ENCODE peak calls at places on chromosomes 12 and 14, in seven cellular contexts. U is suprapubic skin; Y is AG04450; L is nephron progenitor cell; X is WTC11; W is activated CD8-positive, alpha-beta T cell treated with anti-CD3 and anti-CD28 coated beads for 36 hours; D is neural crest cell. H is an unnamed sample.

GRCh38 chr14:95327558-95328374 is 8.1 kb upstream of the CLMN start:
- DNase-seq in U (no peak), Y (no peak), L (no peak), X (no peak), W (no peak), D (no peak), H (no peak)

GRCh38 chr12:795305-795704 is 42.9 kb downstream of the WNK1 start:
- DNase-seq in U (no peak), Y (no peak), L (no peak), X (no peak), W (peak), D (no peak), H (no peak)

GRCh38 chr12:28024231-28024995 is 51.9 kb upstream of the PTHLH start:
- DNase-seq in U (no peak), Y (peak), L (no peak), X (no peak), W (no peak), D (no peak), H (no peak)

GRCh38 chr12:116717466-116718457 is 20.1 kb downstream of the SPRING1 start:
- DNase-seq in U (peak), Y (no peak), L (peak), X (no peak), W (no peak), D (no peak), H (peak)

GRCh38 chr12:105933671-105934665 is 204.8 kb downstream of the NUAK1 start:
- DNase-seq in U (peak), Y (peak), L (no peak), X (no peak), W (no peak), D (no peak), H (no peak)

GRCh38 chr12:132955094-132955932 is 793 bp downstream of the ZNF605 start:
- DNase-seq in U (no peak), Y (peak), L (peak), X (no peak), W (peak), D (peak), H (no peak)

GRCh38 chr14:67420102-67420739 is 8.3 kb upstream of the PLEK2 start:
- DNase-seq in U (no peak), Y (no peak), L (no peak), X (peak), W (peak), D (no peak), H (no peak)

GRCh38 chr12:88036368-88036965 is 7.3 kb upstream of the C12orf50 start:
- DNase-seq in U (no peak), Y (no peak), L (no peak), X (no peak), W (no peak), D (no peak), H (no peak)

GRCh38 chr12:107014050-107014449 is 27.1 kb upstream of the MTERF2 start:
- DNase-seq in U (no peak), Y (no peak), L (no peak), X (no peak), W (no peak), D (no peak), H (no peak)

GRCh38 chr12:131783915-131784541 is 44.2 kb upstream of the MMP17 start:
- DNase-seq in U (no peak), Y (peak), L (no peak), X (peak), W (no peak), D (no peak), H (no peak)

GRCh38 chr12:123529636-123530035 is 3.9 kb downstream of the RILPL1 start:
- DNase-seq in U (no peak), Y (no peak), L (no peak), X (no peak), W (no peak), D (no peak), H (no peak)

GRCh38 chr12:46256942-46257341 is 11.9 kb downstream of the SLC38A1 start:
- DNase-seq in U (no peak), Y (no peak), L (no peak), X (no peak), W (no peak), D (no peak), H (no peak)

GRCh38 chr12:132187646-132188450 is 43.6 kb downstream of the NOC4L start:
- DNase-seq in U (no peak), Y (no peak), L (no peak), X (no peak), W (no peak), D (no peak), H (no peak)

GRCh38 chr12:96257550-96258392 is 63.6 kb downstream of the ELK3 start:
- DNase-seq in U (no peak), Y (no peak), L (no peak), X (no peak), W (no peak), D (no peak), H (no peak)

GRCh38 chr12:76919388-76920181 is 40.8 kb upstream of the CSRP2 start:
- DNase-seq in U (no peak), Y (no peak), L (no peak), X (no peak), W (no peak), D (no peak), H (no peak)

GRCh38 chr14:95901014-95901413 is 24.4 kb downstream of the TUNAR start:
- DNase-seq in U (peak), Y (no peak), L (no peak), X (no peak), W (no peak), D (no peak), H (no peak)

GRCh38 chr14:60935283-60935682 is 45.6 kb downstream of the TRMT5 start:
- DNase-seq in U (no peak), Y (no peak), L (no peak), X (no peak), W (no peak), D (no peak), H (no peak)

GRCh38 chr14:93951798-93952540 is 24.4 kb downstream of the ASB2 start:
- DNase-seq in U (no peak), Y (no peak), L (no peak), X (no peak), W (no peak), D (no peak), H (no peak)

GRCh38 chr14:61765225-61765943 is 3.2 kb downstream of the SNAPC1 start:
- DNase-seq in U (no peak), Y (no peak), L (no peak), X (no peak), W (no peak), D (no peak), H (no peak)

GRCh38 chr14:91511014-91511466 is 930 bp upstream of the PPP4R3A start:
- DNase-seq in U (no peak), Y (no peak), L (no peak), X (no peak), W (no peak), D (no peak), H (no peak)

GRCh38 chr12:3204143-3204542 is 127.0 kb downstream of the TSPAN9 start:
- DNase-seq in U (no peak), Y (no peak), L (no peak), X (peak), W (no peak), D (no peak), H (no peak)

GRCh38 chr14:103699261-103699661 is 16.0 kb downstream of the XRCC3 start:
- DNase-seq in U (no peak), Y (no peak), L (no peak), X (no peak), W (no peak), D (no peak), H (no peak)

GRCh38 chr12:52682381-52682660 is 2.1 kb upstream of the KRT1 start:
- DNase-seq in U (no peak), Y (no peak), L (no peak), X (no peak), W (no peak), D (no peak), H (no peak)

GRCh38 chr12:62629971-62630739 is 163.5 kb downstream of the MON2 start:
- DNase-seq in U (no peak), Y (no peak), L (no peak), X (no peak), W (no peak), D (no peak), H (no peak)

GRCh38 chr14:97891515-97891914 is 1094.3 kb downstream of the VRK1 start:
- DNase-seq in U (no peak), Y (no peak), L (no peak), X (no peak), W (no peak), D (no peak), H (no peak)

GRCh38 chr14:97887690-97888089 is 1090.5 kb downstream of the VRK1 start:
- DNase-seq in U (no peak), Y (no peak), L (no peak), X (no peak), W (no peak), D (no peak), H (no peak)

DNA sequence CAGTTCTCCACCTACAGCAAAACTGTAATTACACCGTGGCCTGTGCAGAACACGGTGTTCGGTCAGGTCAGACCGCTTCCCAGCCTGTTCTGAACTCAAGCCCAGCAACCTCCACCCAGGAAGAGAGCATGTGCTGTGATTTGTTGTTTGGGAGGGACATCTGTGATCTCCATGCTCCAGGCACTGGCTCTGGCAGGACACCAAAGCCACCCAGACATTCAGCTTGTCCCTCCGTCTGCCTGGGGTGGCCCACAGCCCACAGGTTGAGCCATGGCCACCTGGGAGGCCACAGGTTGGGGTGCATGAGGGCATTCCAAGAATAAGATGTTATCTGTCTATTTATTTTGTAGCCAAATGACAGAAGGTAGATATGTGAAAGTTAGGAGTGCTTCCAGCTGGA is 1091.1 kb downstream of the VRK1 start:
- DNase-seq in U (no peak), Y (no peak), L (no peak), X (no peak), W (no peak), D (no peak), H (no peak)
- TF ChIP-seq CTCF in U (no peak), Y (no peak), L (no peak), X (no peak), W (no peak), D (no peak), H (no peak)

GRCh38 chr12:27012982-27013255 is 1.3 kb downstream of the TM7SF3 start:
- DNase-seq in U (no peak), Y (no peak), L (no peak), X (no peak), W (no peak), D (no peak), H (no peak)

GRCh38 chr12:27012239-27012981 is 1.8 kb downstream of the TM7SF3 start:
- DNase-seq in U (peak), Y (no peak), L (no peak), X (no peak), W (no peak), D (no peak), H (no peak)

GRCh38 chr12:27014859-27015729 is 910 bp upstream of the TM7SF3 start:
- DNase-seq in U (no peak), Y (no peak), L (no peak), X (no peak), W (no peak), D (no peak), H (no peak)

GRCh38 chr12:27014085-27014858 is at the start of gene TM7SF3:
- DNase-seq in U (peak), Y (peak), L (peak), X (peak), W (peak), D (peak), H (peak)

GRCh38 chr12:27013606-27014084 is 539 bp downstream of the TM7SF3 start:
- DNase-seq in U (peak), Y (no peak), L (no peak), X (no peak), W (peak), D (peak), H (no peak)
- TF ChIP-seq CTCF in U (no peak), Y (no peak), L (no peak), X (no peak), W (no peak), D (no peak), H (no peak)

GRCh38 chr14:104871145-104871655 is 6.1 kb downstream of the CEP170B start:
- DNase-seq in U (peak), Y (no peak), L (no peak), X (peak), W (no peak), D (no peak), H (no peak)

GRCh38 chr14:104868811-104869572 is 3.9 kb downstream of the CEP170B start:
- DNase-seq in U (no peak), Y (no peak), L (no peak), X (no peak), W (no peak), D (no peak), H (no peak)

GRCh38 chr14:104871656-104872468 is 6.8 kb downstream of the CEP170B start:
- DNase-seq in U (peak), Y (no peak), L (no peak), X (peak), W (no peak), D (no peak), H (no peak)

GRCh38 chr14:104869669-104870367 is 4.8 kb downstream of the CEP170B start:
- DNase-seq in U (no peak), Y (no peak), L (no peak), X (no peak), W (no peak), D (no peak), H (no peak)

GRCh38 chr14:104870368-104871144 is 5.5 kb downstream of the CEP170B start:
- DNase-seq in U (peak), Y (no peak), L (peak), X (peak), W (peak), D (no peak), H (no peak)
- TF ChIP-seq CTCF in U (no peak), Y (peak), L (peak), X (peak), W (peak), D (peak), H (no peak)

GRCh38 chr12:7189398-7190267 is at the start of gene PEX5:
- DNase-seq in U (peak), Y (peak), L (peak), X (peak), W (peak), D (peak), H (peak)

GRCh38 chr12:7190268-7191055 is 976 bp downstream of the PEX5 start:
- DNase-seq in U (peak), Y (no peak), L (peak), X (peak), W (peak), D (peak), H (peak)

DNA sequence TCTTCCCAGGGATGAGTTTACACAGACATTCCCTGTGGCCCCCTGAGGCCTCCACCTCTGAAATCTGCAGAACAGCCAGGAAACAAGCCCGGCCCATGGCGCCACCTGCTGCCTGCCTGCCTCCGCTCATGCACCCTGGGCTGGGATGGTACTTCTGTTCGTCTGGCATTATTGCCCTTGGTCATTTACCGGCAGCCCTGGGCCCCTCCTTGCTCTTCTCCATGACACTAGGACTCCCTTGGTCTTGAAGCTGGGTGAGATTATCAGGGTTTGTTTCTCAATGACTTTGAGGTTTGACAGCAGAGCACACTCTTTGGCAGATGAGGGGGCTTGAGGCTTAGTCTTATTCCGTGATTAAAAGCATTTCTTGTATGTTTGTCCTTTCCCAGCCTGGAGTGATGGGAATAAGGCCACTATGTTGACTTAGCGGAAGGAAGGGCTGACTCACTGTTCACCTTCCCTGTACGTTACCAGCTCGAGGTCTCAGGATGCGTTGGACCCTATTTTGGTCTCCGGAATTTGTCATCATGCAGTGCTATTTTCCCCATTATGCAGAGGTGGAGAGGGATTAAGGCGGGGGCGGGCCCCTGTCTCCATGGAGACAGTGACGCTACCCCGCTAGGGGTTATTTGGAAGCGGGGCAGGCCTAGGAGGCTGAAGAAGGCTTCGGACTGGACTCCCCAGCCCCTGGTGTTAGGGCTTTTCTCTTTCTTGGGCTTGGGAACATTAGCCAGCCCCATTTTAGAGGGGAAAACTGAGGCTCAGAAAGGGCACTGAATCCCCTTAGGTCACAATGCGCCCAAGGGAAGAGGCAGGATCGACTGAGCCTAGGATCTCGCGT is 709 bp upstream of the PEX5 start:
- DNase-seq in U (peak), Y (peak), L (peak), X (peak), W (peak), D (peak), H (peak)
- TF ChIP-seq CTCF in U (peak), Y (peak), L (peak), X (peak), W (peak), D (peak), H (peak)

GRCh38 chr12:45122776-45123380 is 72.0 kb upstream of the DBX2 start:
- DNase-seq in U (no peak), Y (no peak), L (no peak), X (peak), W (no peak), D (no peak), H (no peak)
- TF ChIP-seq CTCF in U (no peak), Y (peak), L (peak), X (no peak), W (no peak), D (peak), H (no peak)

GRCh38 chr14:33188880-33189279 is 250.2 kb downstream of the NPAS3 start:
- DNase-seq in U (no peak), Y (no peak), L (no peak), X (no peak), W (no peak), D (no peak), H (no peak)

GRCh38 chr14:33186656-33187055 is 248.0 kb downstream of the NPAS3 start:
- DNase-seq in U (no peak), Y (no peak), L (no peak), X (no peak), W (no peak), D (no peak), H (no peak)

GRCh38 chr14:33184587-33184986 is 245.9 kb downstream of the NPAS3 start:
- DNase-seq in U (no peak), Y (no peak), L (no peak), X (no peak), W (no peak), D (no peak), H (no peak)
- TF ChIP-seq CTCF in U (no peak), Y (no peak), L (no peak), X (no peak), W (no peak), D (no peak), H (no peak)

DNA sequence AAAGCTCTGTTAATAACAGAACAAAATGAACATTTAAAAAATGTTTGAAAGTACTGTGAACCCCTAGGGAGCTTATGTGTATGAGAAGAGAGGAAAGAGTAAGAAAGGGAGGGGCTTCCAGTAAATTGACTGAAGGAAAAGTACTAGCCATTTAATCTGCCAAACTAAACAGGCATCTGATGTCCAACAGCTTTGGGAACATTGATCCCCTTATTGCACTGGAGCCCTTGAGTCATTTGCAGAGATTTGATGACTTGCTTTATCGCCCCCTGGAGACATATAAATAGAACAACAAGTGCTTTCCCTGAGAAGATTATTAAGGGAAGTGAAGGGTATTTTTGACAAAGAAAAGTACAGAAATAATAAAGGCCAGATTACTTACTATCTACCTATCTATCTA is 319.3 kb upstream of the NOVA1 start:
- DNase-seq in U (no peak), Y (no peak), L (no peak), X (no peak), W (no peak), D (no peak), H (no peak)
- TF ChIP-seq CTCF in U (no peak), Y (no peak), L (peak), X (peak), W (no peak), D (peak), H (no peak)

H was measured in coronary artery.